ENCODE peak calls at places on chromosome 9, in four cellular contexts. One of them, this sample, is unnamed.
A peak's percentile ranks its signal among the peaks of the same experiment; 100 is the strongest.

GRCh38 chr9:84297162-84297821 is 43.3 kb downstream of the SLC28A3 start:
- DNase-seq in CD8-positive, alpha-beta memory T cell: no peak
- DNase-seq in heart right ventricle: no peak
- DNase-seq in mesenchymal stem cell: peak; percentile 48
- DNase-seq in this sample: no peak

GRCh38 chr9:5800969-5801738 is 31.8 kb downstream of the ERMP1 start:
- DNase-seq in mesenchymal stem cell: no peak
- DNase-seq in heart right ventricle: no peak
- DNase-seq in CD8-positive, alpha-beta memory T cell: no peak
- DNase-seq in this sample: no peak

GRCh38 chr9:100474950-100475276 is 2.0 kb downstream of the TMEFF1 start:
- DNase-seq in CD8-positive, alpha-beta memory T cell: no peak
- DNase-seq in mesenchymal stem cell: no peak
- DNase-seq in heart right ventricle: no peak
- DNase-seq in this sample: no peak

GRCh38 chr9:133897675-133898074 is 94.4 kb downstream of the VAV2 start:
- DNase-seq in heart right ventricle: no peak
- DNase-seq in mesenchymal stem cell: no peak
- DNase-seq in CD8-positive, alpha-beta memory T cell: no peak
- DNase-seq in this sample: no peak

GRCh38 chr9:88837731-88838130 is 153.5 kb upstream of the S1PR3 start:
- DNase-seq in CD8-positive, alpha-beta memory T cell: no peak
- DNase-seq in mesenchymal stem cell: no peak
- DNase-seq in heart right ventricle: no peak
- DNase-seq in this sample: no peak

GRCh38 chr9:119451426-119451825 is 82.2 kb upstream of the BRINP1 start:
- DNase-seq in mesenchymal stem cell: no peak
- DNase-seq in heart right ventricle: no peak
- DNase-seq in CD8-positive, alpha-beta memory T cell: no peak
- DNase-seq in this sample: no peak

GRCh38 chr9:133855802-133856592 is 117.8 kb upstream of the SARDH start:
- DNase-seq in mesenchymal stem cell: peak; percentile 93
- DNase-seq in heart right ventricle: peak; percentile 64
- DNase-seq in CD8-positive, alpha-beta memory T cell: no peak
- DNase-seq in this sample: peak; percentile 76

GRCh38 chr9:82805027-82805426 is 257.9 kb downstream of the RASEF start:
- DNase-seq in CD8-positive, alpha-beta memory T cell: no peak
- DNase-seq in heart right ventricle: no peak
- DNase-seq in mesenchymal stem cell: no peak
- DNase-seq in this sample: no peak

DNA sequence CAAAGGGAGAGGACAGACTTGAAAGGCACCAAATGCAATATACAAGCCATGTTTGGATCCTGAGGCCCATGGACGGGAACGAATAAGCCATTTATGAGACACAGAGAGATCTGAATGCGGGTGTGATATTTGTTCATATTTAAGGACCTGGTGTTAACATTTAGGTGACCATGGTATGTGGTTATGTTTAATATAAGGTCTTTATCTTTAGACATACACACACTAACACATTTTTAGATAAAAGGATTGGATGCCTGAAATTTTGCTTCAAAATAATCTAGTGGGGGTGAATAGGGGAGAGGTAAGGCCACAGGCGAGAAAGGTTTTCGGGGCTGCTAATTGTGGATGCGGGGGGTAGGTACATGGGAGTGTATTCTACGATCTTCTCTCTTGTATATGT is 12.4 kb downstream of the AKNA start:
- DNase-seq in heart right ventricle: no peak
- DNase-seq in mesenchymal stem cell: no peak
- DNase-seq in CD8-positive, alpha-beta memory T cell: no peak
- DNase-seq in this sample: no peak
- H3K4me1 ChIP-seq in heart right ventricle: peaks cover 18% of the 10 kb centered on the region
- H3K4me1 ChIP-seq in mesenchymal stem cell: peaks cover 19% of the 10 kb centered on the region
- H3K4me1 ChIP-seq in CD8-positive, alpha-beta memory T cell: peaks cover 95% of the 10 kb centered on the region
- H3K4me1 ChIP-seq in this sample: no peaks in the 10 kb centered on the region

DNA sequence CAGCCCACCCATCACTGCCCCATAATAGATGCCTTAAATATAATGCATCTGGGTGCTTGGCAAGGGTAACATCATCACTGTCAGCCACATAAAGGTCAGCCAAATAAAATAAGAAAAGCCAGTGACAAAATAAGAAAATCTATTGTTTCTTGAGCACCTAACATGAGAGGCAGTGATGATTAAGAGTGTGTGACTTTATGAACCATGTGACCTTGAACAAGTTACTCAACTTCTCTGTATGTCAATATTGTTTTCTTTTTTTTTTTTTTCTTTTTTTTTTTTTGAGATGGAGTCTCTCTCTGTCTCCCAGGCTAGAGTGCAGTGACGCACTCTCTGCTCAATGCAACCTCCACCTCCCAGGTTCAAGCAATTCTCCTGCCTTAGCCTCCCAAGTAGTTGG is 98.7 kb downstream of the CDK5RAP2 start:
- DNase-seq in heart right ventricle: no peak
- DNase-seq in CD8-positive, alpha-beta memory T cell: no peak
- DNase-seq in mesenchymal stem cell: no peak
- DNase-seq in this sample: no peak
- H3K27ac ChIP-seq in heart right ventricle: no peak overlapping the region
- H3K27ac ChIP-seq in CD8-positive, alpha-beta memory T cell: no peak overlapping the region
- H3K27ac ChIP-seq in mesenchymal stem cell: no peak overlapping the region
- H3K27ac ChIP-seq in this sample: peak overlapping the region; percentile 77

GRCh38 chr9:126379661-126380365 is 53.2 kb downstream of the MVB12B start:
- DNase-seq in heart right ventricle: no peak
- DNase-seq in CD8-positive, alpha-beta memory T cell: no peak
- DNase-seq in mesenchymal stem cell: no peak
- DNase-seq in this sample: no peak
- H3K4me3 ChIP-seq in heart right ventricle: no peak overlapping the region
- H3K4me3 ChIP-seq in CD8-positive, alpha-beta memory T cell: no peak overlapping the region
- H3K4me3 ChIP-seq in mesenchymal stem cell: no peak overlapping the region
- H3K4me3 ChIP-seq in this sample: no peak overlapping the region

GRCh38 chr9:95077766-95078382 is 239.6 kb downstream of the FANCC start:
- DNase-seq in mesenchymal stem cell: no peak
- DNase-seq in heart right ventricle: no peak
- DNase-seq in CD8-positive, alpha-beta memory T cell: no peak
- DNase-seq in this sample: no peak
- H3K4me1 ChIP-seq in mesenchymal stem cell: peaks cover 20% of the 10 kb centered on the region
- H3K4me1 ChIP-seq in heart right ventricle: peaks cover 96% of the 10 kb centered on the region
- H3K4me1 ChIP-seq in CD8-positive, alpha-beta memory T cell: no peaks in the 10 kb centered on the region
- H3K4me1 ChIP-seq in this sample: peaks cover 16% of the 10 kb centered on the region

GRCh38 chr9:899440-900184 is 58.1 kb downstream of the DMRT1 start:
- DNase-seq in mesenchymal stem cell: no peak
- DNase-seq in CD8-positive, alpha-beta memory T cell: no peak
- DNase-seq in heart right ventricle: no peak
- DNase-seq in this sample: no peak

GRCh38 chr9:908806-909205 is 67.3 kb downstream of the DMRT1 start:
- DNase-seq in heart right ventricle: no peak
- DNase-seq in mesenchymal stem cell: no peak
- DNase-seq in CD8-positive, alpha-beta memory T cell: no peak
- DNase-seq in this sample: no peak

DNA sequence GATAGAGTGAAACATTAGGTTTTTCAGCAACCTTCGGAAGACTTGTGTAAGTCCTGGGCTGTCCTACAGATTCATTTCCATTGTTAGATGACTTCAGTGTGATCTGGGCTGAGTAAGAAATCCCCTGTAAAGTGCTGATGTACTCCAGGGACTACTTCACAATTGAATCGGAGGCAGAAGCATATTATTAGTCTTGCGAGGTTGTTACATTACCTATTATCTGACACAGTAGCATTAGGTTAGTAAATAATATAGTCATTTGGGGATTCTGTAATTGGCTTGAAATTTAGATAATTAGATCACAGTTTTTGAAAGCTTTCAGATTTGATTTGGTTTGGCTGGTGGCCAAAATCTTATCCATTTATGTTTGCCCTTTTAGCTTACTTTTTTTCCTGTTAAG is 62.4 kb downstream of the DMRT1 start:
- DNase-seq in CD8-positive, alpha-beta memory T cell: no peak
- DNase-seq in heart right ventricle: no peak
- DNase-seq in mesenchymal stem cell: no peak
- DNase-seq in this sample: no peak
- H3K27ac ChIP-seq in CD8-positive, alpha-beta memory T cell: no peak overlapping the region
- H3K27ac ChIP-seq in heart right ventricle: no peak overlapping the region
- H3K27ac ChIP-seq in mesenchymal stem cell: no peak overlapping the region
- H3K27ac ChIP-seq in this sample: no peak overlapping the region

This sample was measured in right cardiac atrium.